ENCODE peak calls at places on chromosome 22, in four cellular contexts. Z, D, M and X are unnamed samples.

GRCh38 chr22:17802822-17803221 is 28.6 kb upstream of the BID start:
- DNase-seq in Z (no peak), D (no peak), M (no peak), X (no peak)

GRCh38 chr22:44497904-44498242 is at the start of gene RTL6:
- DNase-seq in Z (no peak), D (no peak), M (no peak), X (no peak)

GRCh38 chr22:40002935-40003715 is 8.4 kb downstream of the FAM83F start:
- DNase-seq in Z (no peak), D (no peak), M (no peak), X (no peak)

GRCh38 chr22:19405652-19406051 is 25.9 kb downstream of the HIRA start:
- DNase-seq in Z (no peak), D (no peak), M (no peak), X (no peak)

GRCh38 chr22:26550498-26551033 is 38.3 kb upstream of the TFIP11 start:
- DNase-seq in Z (peak), D (no peak), M (peak), X (peak)

GRCh38 chr22:35134637-35135036 is 68.7 kb downstream of the ISX start:
- DNase-seq in Z (no peak), D (no peak), M (no peak), X (no peak)

GRCh38 chr22:19902245-19902699 is 39.3 kb upstream of the COMT start:
- DNase-seq in Z (no peak), D (no peak), M (no peak), X (no peak)

GRCh38 chr22:21761086-21761485 is 25.5 kb upstream of the YPEL1 start:
- DNase-seq in Z (no peak), D (no peak), M (no peak), X (no peak)

GRCh38 chr22:38609371-38609770 is 39.4 kb upstream of the DMC1 start:
- DNase-seq in Z (no peak), D (no peak), M (no peak), X (no peak)

GRCh38 chr22:44351685-44352377 is 39.1 kb upstream of the SHISAL1 start:
- DNase-seq in Z (peak), D (peak), M (peak), X (peak)

GRCh38 chr22:39254789-39255298 is 10.1 kb upstream of the PDGFB start:
- DNase-seq in Z (no peak), D (peak), M (peak), X (no peak)

GRCh38 chr22:49880281-49880680 is 26.6 kb downstream of the ZBED4 start:
- DNase-seq in Z (no peak), D (peak), M (no peak), X (peak)

GRCh38 chr22:21446128-21446826 is 20.9 kb upstream of the TMEM191C start:
- DNase-seq in Z (no peak), D (peak), M (no peak), X (no peak)

GRCh38 chr22:30648825-30649224 is 13.2 kb downstream of the SLC35E4 start:
- DNase-seq in Z (no peak), D (no peak), M (no peak), X (no peak)

GRCh38 chr22:25402501-25403283 is 161.8 kb upstream of the GRK3 start:
- DNase-seq in Z (peak), D (no peak), M (no peak), X (no peak)

GRCh38 chr22:50674606-50675552 is 2.3 kb downstream of the SHANK3 start:
- DNase-seq in Z (no peak), D (peak), M (no peak), X (no peak)

GRCh38 chr22:45744442-45744841 is 72.8 kb downstream of the ATXN10 start:
- DNase-seq in Z (no peak), D (no peak), M (no peak), X (no peak)

GRCh38 chr22:38273135-38273761 is 438 bp upstream of the TMEM184B start:
- DNase-seq in Z (no peak), D (no peak), M (no peak), X (no peak)

GRCh38 chr22:43971112-43971511 is 15.9 kb downstream of the SAMM50 start:
- DNase-seq in Z (no peak), D (no peak), M (no peak), X (no peak)

GRCh38 chr22:45478108-45478771 is 24.4 kb upstream of the FBLN1 start:
- DNase-seq in Z (peak), D (no peak), M (peak), X (peak)

GRCh38 chr22:17911312-17911705 is 113.1 kb downstream of the MICAL3 start:
- DNase-seq in Z (no peak), D (no peak), M (no peak), X (no peak)

GRCh38 chr22:42895087-42895486 is 38.0 kb upstream of the ARFGAP3 start:
- DNase-seq in Z (no peak), D (no peak), M (no peak), X (no peak)

GRCh38 chr22:30609260-30610185 is 2.5 kb downstream of the TCN2 start:
- DNase-seq in Z (peak), D (no peak), M (peak), X (peak)

GRCh38 chr22:43399338-43399979 is 12.4 kb upstream of the MPPED1 start:
- DNase-seq in Z (no peak), D (no peak), M (no peak), X (no peak)

GRCh38 chr22:38243007-38243775 is 29.6 kb downstream of the TMEM184B start:
- DNase-seq in Z (no peak), D (no peak), M (no peak), X (no peak)